ENCODE peak calls at places on chromosomes 11 and 22, in five cellular contexts. D, I, V, U and Z are unnamed samples.

GRCh38 chr11:45676522-45677095 is 11.2 kb upstream of the CHST1 start:
- DNase-seq in D (no peak), I (no peak), V (no peak), U (no peak), Z (no peak)

GRCh38 chr11:7514099-7514725 is 413 bp downstream of the PPFIBP2 start:
- DNase-seq in V (no peak), I (no peak), U (peak), D (no peak), Z (no peak)

GRCh38 chr11:44565746-44566558 is 489 bp downstream of the CD82 start:
- DNase-seq in I (peak), V (no peak), U (no peak), D (no peak), Z (no peak)

GRCh38 chr11:122670131-122670530 is 14.6 kb downstream of the UBASH3B start:
- DNase-seq in D (no peak), I (no peak), V (no peak), U (no peak), Z (no peak)

GRCh38 chr22:20244744-20245576 is 23.2 kb downstream of the RTN4R start:
- DNase-seq in U (no peak), I (peak), D (no peak), V (no peak), Z (no peak)

GRCh38 chr11:46326813-46327416 is 20.3 kb upstream of the DGKZ start:
- DNase-seq in I (no peak), D (no peak), U (no peak), V (no peak), Z (no peak)

GRCh38 chr11:8735094-8735493 is 52.5 kb downstream of the RPL27A start:
- DNase-seq in D (no peak), I (no peak), U (no peak), V (no peak), Z (no peak)

GRCh38 chr22:49197986-49198704 is 629.5 kb downstream of the BRD1 start:
- DNase-seq in D (no peak), I (no peak), U (peak), V (no peak), Z (no peak)

GRCh38 chr11:87473174-87473573 is 435.4 kb downstream of the TMEM135 start:
- DNase-seq in I (no peak), D (no peak), U (no peak), V (no peak), Z (peak)

GRCh38 chr11:119590651-119591308 is 138.2 kb downstream of the NECTIN1 start:
- DNase-seq in U (no peak), D (no peak), I (no peak), V (no peak), Z (no peak)

GRCh38 chr11:47099213-47099917 is 77.3 kb downstream of the ARFGAP2 start:
- DNase-seq in D (no peak), U (no peak), V (no peak), I (no peak), Z (peak)

GRCh38 chr22:44531487-44531886 is 33.5 kb upstream of the RTL6 start:
- DNase-seq in V (no peak), U (no peak), D (no peak), I (no peak), Z (no peak)

GRCh38 chr22:17120711-17121234 is 387 bp downstream of the TMEM121B start:
- DNase-seq in U (peak), V (no peak), I (peak), D (no peak), Z (peak)

GRCh38 chr11:1283091-1283511 is 26.3 kb downstream of the TOLLIP start:
- DNase-seq in U (no peak), V (no peak), D (no peak), I (no peak), Z (no peak)

GRCh38 chr22:43891360-43892182 is at the start of gene PNPLA5:
- DNase-seq in D (no peak), V (no peak), U (peak), I (peak), Z (no peak)

GRCh38 chr22:48323746-48324145 is 1503.9 kb downstream of the BRD1 start:
- DNase-seq in D (peak), U (no peak), I (no peak), V (no peak), Z (no peak)

GRCh38 chr22:25970996-25971811 is 198.1 kb upstream of the SEZ6L start:
- DNase-seq in I (no peak), V (no peak), D (no peak), U (peak), Z (no peak)

GRCh38 chr22:49966041-49966715 is 5.6 kb downstream of the PIM3 start:
- DNase-seq in I (peak), D (peak), U (no peak), V (no peak), Z (no peak)